ENCODE peak calls at places on chromosomes 4 and X, in eight cellular contexts. W is endothelial cell of umbilical vein; T is A549; A is endodermal cell; I is CD8-positive, alpha-beta T cell; F is PC-9; D is ovary; U is Peyer's patch. G is an unnamed sample. For H3K4me1, the result is how much of the 10 kb centered on the place peaks cover.

GRCh38 chr4:1045595-1046201 is 34.3 kb downstream of the FGFRL1 start:
- DNase-seq in U (peak), A (peak), F (no peak), I (no peak), W (no peak), T (no peak), D (peak), G (no peak)

GRCh38 chr4:125750827-125751466 is 436.2 kb downstream of the FAT4 start:
- DNase-seq in D (peak), U (no peak), A (peak), W (peak), F (no peak), I (no peak), T (peak), G (peak)

GRCh38 chr4:88352062-88352461 is 26.6 kb upstream of the HERC6 start:
- DNase-seq in D (no peak), A (no peak), T (no peak), I (no peak), W (no peak), F (peak), U (no peak), G (peak)

GRCh38 chrX:12975999-12976558 is 1.2 kb downstream of the TMSB4X start:
- DNase-seq in I (no peak), T (peak), A (peak), W (no peak), U (peak), D (peak), F (peak), G (peak)

GRCh38 chr4:128288689-128289106 is 1.1 kb upstream of the PGRMC2 start:
- DNase-seq in I (no peak), D (no peak), F (peak), W (peak), U (no peak), A (no peak), T (no peak), G (peak)

GRCh38 chr4:124806403-124806802 is 93.9 kb upstream of the ANKRD50 start:
- DNase-seq in U (no peak), A (no peak), D (no peak), F (no peak), T (no peak), W (no peak), I (no peak), G (peak)

GRCh38 chrX:9909254-9909653 is 57.9 kb upstream of the CLDN34 start:
- DNase-seq in D (no peak), U (no peak), F (no peak), T (no peak), I (no peak), A (no peak), W (no peak), G (no peak)

GRCh38 chr4:52572936-52573485 is 86.1 kb downstream of the USP46 start:
- DNase-seq in U (no peak), I (no peak), T (no peak), A (no peak), F (no peak), D (no peak), W (no peak), G (no peak)

GRCh38 chr4:41241919-41242318 is 14.8 kb upstream of the UCHL1 start:
- DNase-seq in A (no peak), W (no peak), T (no peak), U (no peak), D (no peak), F (no peak), I (no peak), G (no peak)

GRCh38 chr4:150582101-150582565 is at the start of gene MAB21L2:
- DNase-seq in W (no peak), U (no peak), F (no peak), A (peak), I (no peak), D (no peak), T (no peak), G (no peak)

GRCh38 chr4:75729836-75730235 is 5.5 kb downstream of the USO1 start:
- DNase-seq in A (no peak), D (no peak), I (no peak), U (no peak), T (no peak), W (peak), F (no peak), G (no peak)

GRCh38 chr4:8097721-8098345 is 60.8 kb downstream of the ABLIM2 start:
- DNase-seq in W (no peak), T (no peak), A (no peak), U (no peak), I (no peak), F (no peak), D (no peak), G (no peak)

GRCh38 chrX:53320543-53321215 is 39.3 kb upstream of the IQSEC2 start:
- DNase-seq in U (no peak), A (peak), T (no peak), W (no peak), F (no peak), D (no peak), I (no peak), G (no peak)

GRCh38 chr4:77007358-77008230 is 58.0 kb downstream of the SEPTIN11 start:
- DNase-seq in W (peak), I (no peak), A (no peak), F (peak), D (no peak), U (no peak), T (no peak), G (peak)

GRCh38 chr4:77003400-77003799 is 53.8 kb downstream of the SEPTIN11 start:
- DNase-seq in W (peak), A (no peak), F (no peak), T (no peak), U (no peak), D (no peak), I (no peak), G (no peak)

GRCh38 chr4:77009511-77010120 is 60.1 kb downstream of the SEPTIN11 start:
- DNase-seq in W (peak), D (no peak), U (no peak), I (no peak), F (no peak), T (no peak), A (no peak), G (no peak)

GRCh38 chr4:77010841-77011354 is 61.3 kb downstream of the SEPTIN11 start:
- DNase-seq in F (peak), D (no peak), T (no peak), I (no peak), U (no peak), W (peak), A (no peak), G (peak)

GRCh38 chr4:77006753-77007355 is 57.3 kb downstream of the SEPTIN11 start:
- DNase-seq in U (no peak), F (no peak), T (no peak), I (no peak), D (no peak), A (no peak), W (no peak), G (no peak)
- H3K4me1 ChIP-seq in U (under half), F (under half), T (under half), I (under half), D (under half), A (under half), W (half or more), G (half or more)

GRCh38 chrX:135522132-135522530 is 1.7 kb downstream of the INTS6L start:
- DNase-seq in A (no peak), F (no peak), D (no peak), U (no peak), W (no peak), I (no peak), T (no peak), G (no peak)

GRCh38 chrX:135522878-135523693 is 2.6 kb downstream of the INTS6L start:
- DNase-seq in I (no peak), F (no peak), U (no peak), W (no peak), T (no peak), A (no peak), D (no peak), G (no peak)

GRCh38 chrX:135520022-135520552 is 373 bp upstream of the INTS6L start:
- DNase-seq in D (no peak), U (no peak), I (no peak), F (no peak), W (no peak), T (no peak), A (no peak), G (peak)

GRCh38 chrX:135521405-135522131 is 1.1 kb downstream of the INTS6L start:
- DNase-seq in T (peak), U (peak), F (no peak), I (peak), A (peak), D (peak), W (peak), G (peak)

GRCh38 chrX:135520553-135521404 is at the start of gene INTS6L:
- DNase-seq in D (peak), F (no peak), W (peak), U (peak), T (no peak), I (peak), A (peak), G (peak)
- TF ChIP-seq CTCF in D (no peak), F (no peak), W (no peak), U (no peak), T (no peak), I (no peak), A (no peak), G (no peak)

GRCh38 chrX:23828894-23829293 is 45.9 kb downstream of the SAT1 start:
- DNase-seq in F (no peak), D (no peak), A (no peak), U (no peak), I (no peak), W (no peak), T (no peak), G (no peak)
- H3K4me1 ChIP-seq in F (under half), D (under half), A (under half), U (under half), I (under half), W (under half), T (under half), G (under half)

GRCh38 chrX:95056901-95057300 is 1382.9 kb downstream of the FAM133A start:
- DNase-seq in U (no peak), A (no peak), D (no peak), I (no peak), W (no peak), F (no peak), T (no peak), G (no peak)
- TF ChIP-seq CTCF in U (no peak), A (peak), D (no peak), I (no peak), W (no peak), F (peak), T (no peak), G (peak)